ENCODE peak calls at places on chromosomes 5 and 9, in four cellular contexts. One of them, this sample, is unnamed.

GRCh38 chr9:37408933-37409710 is 13.4 kb upstream of the GRHPR start:
- DNase-seq in NCI-H82: no peak
- DNase-seq in fibroblast of lung: no peak
- DNase-seq in substantia nigra: no peak
- DNase-seq in this sample: no peak

GRCh38 chr5:103532116-103532734 is 30.4 kb downstream of the NUDT12 start:
- DNase-seq in substantia nigra: no peak
- DNase-seq in fibroblast of lung: no peak
- DNase-seq in NCI-H82: no peak
- DNase-seq in this sample: no peak

GRCh38 chr9:93096131-93096802 is at the start of gene CARD19:
- DNase-seq in fibroblast of lung: peak; percentile 35
- DNase-seq in substantia nigra: no peak
- DNase-seq in NCI-H82: peak; percentile 50
- DNase-seq in this sample: no peak

GRCh38 chr5:62555930-62556329 is 22.7 kb upstream of the LRRC70 start:
- DNase-seq in substantia nigra: no peak
- DNase-seq in fibroblast of lung: no peak
- DNase-seq in NCI-H82: no peak
- DNase-seq in this sample: no peak

GRCh38 chr9:121169094-121169601 is 32.5 kb downstream of the RAB14 start:
- DNase-seq in fibroblast of lung: peak; percentile 20
- DNase-seq in NCI-H82: peak; percentile 8
- DNase-seq in substantia nigra: no peak
- DNase-seq in this sample: no peak

GRCh38 chr9:13960011-13960765 is 353.8 kb downstream of the NFIB start:
- DNase-seq in substantia nigra: no peak
- DNase-seq in fibroblast of lung: no peak
- DNase-seq in NCI-H82: no peak
- DNase-seq in this sample: no peak

GRCh38 chr5:179137643-179138567 is 77.7 kb downstream of the ZNF354C start:
- DNase-seq in substantia nigra: no peak
- DNase-seq in fibroblast of lung: no peak
- DNase-seq in NCI-H82: no peak
- DNase-seq in this sample: peak; percentile 9

GRCh38 chr9:106992186-106992585 is 129.2 kb downstream of the ZNF462 start:
- DNase-seq in substantia nigra: no peak
- DNase-seq in fibroblast of lung: no peak
- DNase-seq in NCI-H82: no peak
- DNase-seq in this sample: no peak

GRCh38 chr9:126979461-126979860 is 64.9 kb downstream of the RALGPS1 start:
- DNase-seq in substantia nigra: no peak
- DNase-seq in fibroblast of lung: no peak
- DNase-seq in NCI-H82: no peak
- DNase-seq in this sample: no peak

GRCh38 chr9:83570359-83570758 is 32.2 kb upstream of the FRMD3 start:
- DNase-seq in substantia nigra: no peak
- DNase-seq in fibroblast of lung: no peak
- DNase-seq in NCI-H82: no peak
- DNase-seq in this sample: no peak

GRCh38 chr5:112630246-112631009 is 107.3 kb upstream of the APC start:
- DNase-seq in substantia nigra: no peak
- DNase-seq in NCI-H82: no peak
- DNase-seq in fibroblast of lung: no peak
- DNase-seq in this sample: no peak

GRCh38 chr9:90965141-90965910 is 163.7 kb downstream of the SYK start:
- DNase-seq in substantia nigra: no peak
- DNase-seq in fibroblast of lung: no peak
- DNase-seq in NCI-H82: no peak
- DNase-seq in this sample: no peak

GRCh38 chr5:34576849-34577248 is 79.3 kb upstream of the RAI14 start:
- DNase-seq in NCI-H82: no peak
- DNase-seq in fibroblast of lung: no peak
- DNase-seq in substantia nigra: no peak
- DNase-seq in this sample: no peak

This sample was measured in anterior cingulate cortex.